ENCODE peak calls at places on chromosomes 1 and 21, in nine cellular contexts. One of them, this sample, is unnamed.

GRCh38 chr1:203629509-203630082 is 3.0 kb downstream of the ATP2B4 start:
- DNase-seq in A549: no peak
- DNase-seq in AG04449: no peak
- DNase-seq in uterus: peak
- DNase-seq in right lobe of liver: peak
- DNase-seq in fibroblast of lung: peak
- DNase-seq in progenitor cell of endocrine pancreas: peak
- DNase-seq in lower lobe of right lung: peak
- DNase-seq in GM10248: no peak
- DNase-seq in this sample: no peak

GRCh38 chr21:15514073-15514946 is 215.5 kb upstream of the USP25 start:
- DNase-seq in A549: no peak
- DNase-seq in AG04449: no peak
- DNase-seq in uterus: no peak
- DNase-seq in right lobe of liver: no peak
- DNase-seq in fibroblast of lung: no peak
- DNase-seq in progenitor cell of endocrine pancreas: no peak
- DNase-seq in lower lobe of right lung: no peak
- DNase-seq in GM10248: peak
- DNase-seq in this sample: peak

GRCh38 chr1:31376374-31377134 is 3.7 kb upstream of the FABP3 start:
- DNase-seq in A549: peak
- DNase-seq in AG04449: peak
- DNase-seq in uterus: no peak
- DNase-seq in right lobe of liver: no peak
- DNase-seq in fibroblast of lung: peak
- DNase-seq in progenitor cell of endocrine pancreas: no peak
- DNase-seq in lower lobe of right lung: no peak
- DNase-seq in GM10248: no peak
- DNase-seq in this sample: no peak

GRCh38 chr1:38730511-38731397 is 128.8 kb downstream of the RRAGC start:
- DNase-seq in A549: no peak
- DNase-seq in AG04449: no peak
- DNase-seq in uterus: no peak
- DNase-seq in right lobe of liver: no peak
- DNase-seq in fibroblast of lung: peak
- DNase-seq in progenitor cell of endocrine pancreas: no peak
- DNase-seq in lower lobe of right lung: no peak
- DNase-seq in GM10248: no peak
- DNase-seq in this sample: no peak

GRCh38 chr1:84300991-84301758 is at the start of gene SAMD13:
- DNase-seq in A549: peak
- DNase-seq in AG04449: no peak
- DNase-seq in uterus: peak
- DNase-seq in right lobe of liver: no peak
- DNase-seq in fibroblast of lung: peak
- DNase-seq in progenitor cell of endocrine pancreas: no peak
- DNase-seq in lower lobe of right lung: peak
- DNase-seq in GM10248: peak
- DNase-seq in this sample: peak

GRCh38 chr1:36207339-36207738 is 16.9 kb upstream of the THRAP3 start:
- DNase-seq in A549: peak
- DNase-seq in AG04449: no peak
- DNase-seq in uterus: peak
- DNase-seq in right lobe of liver: peak
- DNase-seq in fibroblast of lung: peak
- DNase-seq in progenitor cell of endocrine pancreas: no peak
- DNase-seq in lower lobe of right lung: peak
- DNase-seq in GM10248: peak
- DNase-seq in this sample: no peak

GRCh38 chr1:228903573-228904122 is 168.4 kb downstream of the RHOU start:
- DNase-seq in A549: no peak
- DNase-seq in AG04449: no peak
- DNase-seq in uterus: no peak
- DNase-seq in right lobe of liver: no peak
- DNase-seq in fibroblast of lung: peak
- DNase-seq in progenitor cell of endocrine pancreas: no peak
- DNase-seq in lower lobe of right lung: no peak
- DNase-seq in GM10248: no peak
- DNase-seq in this sample: no peak

GRCh38 chr1:113849072-113849471 is 22.4 kb downstream of the PTPN22 start:
- DNase-seq in A549: no peak
- DNase-seq in AG04449: no peak
- DNase-seq in uterus: no peak
- DNase-seq in right lobe of liver: no peak
- DNase-seq in fibroblast of lung: no peak
- DNase-seq in progenitor cell of endocrine pancreas: no peak
- DNase-seq in lower lobe of right lung: no peak
- DNase-seq in GM10248: no peak
- DNase-seq in this sample: no peak

GRCh38 chr1:64766385-64766784 is 21.5 kb downstream of the RAVER2 start:
- DNase-seq in A549: no peak
- DNase-seq in AG04449: no peak
- DNase-seq in uterus: no peak
- DNase-seq in right lobe of liver: no peak
- DNase-seq in fibroblast of lung: no peak
- DNase-seq in progenitor cell of endocrine pancreas: no peak
- DNase-seq in lower lobe of right lung: no peak
- DNase-seq in GM10248: no peak
- DNase-seq in this sample: no peak

GRCh38 chr1:220918285-220918951 is 39.2 kb downstream of the HLX start:
- DNase-seq in A549: no peak
- DNase-seq in AG04449: no peak
- DNase-seq in uterus: no peak
- DNase-seq in right lobe of liver: no peak
- DNase-seq in fibroblast of lung: no peak
- DNase-seq in progenitor cell of endocrine pancreas: no peak
- DNase-seq in lower lobe of right lung: no peak
- DNase-seq in GM10248: no peak
- DNase-seq in this sample: no peak

GRCh38 chr1:62271137-62271536 is 48.1 kb downstream of the KANK4 start:
- DNase-seq in A549: no peak
- DNase-seq in AG04449: no peak
- DNase-seq in uterus: no peak
- DNase-seq in right lobe of liver: no peak
- DNase-seq in fibroblast of lung: no peak
- DNase-seq in progenitor cell of endocrine pancreas: no peak
- DNase-seq in lower lobe of right lung: no peak
- DNase-seq in GM10248: no peak
- DNase-seq in this sample: no peak

GRCh38 chr1:5388622-5389021 is 603.6 kb downstream of the NPHP4 start:
- DNase-seq in A549: no peak
- DNase-seq in AG04449: no peak
- DNase-seq in uterus: no peak
- DNase-seq in right lobe of liver: no peak
- DNase-seq in fibroblast of lung: no peak
- DNase-seq in progenitor cell of endocrine pancreas: no peak
- DNase-seq in lower lobe of right lung: no peak
- DNase-seq in GM10248: no peak
- DNase-seq in this sample: no peak

GRCh38 chr1:100657876-100658715 is 61.4 kb upstream of the VCAM1 start:
- DNase-seq in A549: no peak
- DNase-seq in AG04449: no peak
- DNase-seq in uterus: no peak
- DNase-seq in right lobe of liver: no peak
- DNase-seq in fibroblast of lung: no peak
- DNase-seq in progenitor cell of endocrine pancreas: no peak
- DNase-seq in lower lobe of right lung: no peak
- DNase-seq in GM10248: no peak
- DNase-seq in this sample: no peak

GRCh38 chr1:155591770-155592169 is 18.2 kb upstream of the MSTO1 start:
- DNase-seq in A549: peak
- DNase-seq in AG04449: no peak
- DNase-seq in uterus: peak
- DNase-seq in right lobe of liver: no peak
- DNase-seq in fibroblast of lung: peak
- DNase-seq in progenitor cell of endocrine pancreas: no peak
- DNase-seq in lower lobe of right lung: no peak
- DNase-seq in GM10248: peak
- DNase-seq in this sample: peak

GRCh38 chr1:33692216-33693188 is 171.4 kb upstream of the HMGB4 start:
- DNase-seq in A549: no peak
- DNase-seq in AG04449: no peak
- DNase-seq in uterus: no peak
- DNase-seq in right lobe of liver: no peak
- DNase-seq in fibroblast of lung: no peak
- DNase-seq in progenitor cell of endocrine pancreas: no peak
- DNase-seq in lower lobe of right lung: no peak
- DNase-seq in GM10248: no peak
- DNase-seq in this sample: no peak

GRCh38 chr1:119515221-119515620 is 8.2 kb downstream of the HSD3B1 start:
- DNase-seq in A549: no peak
- DNase-seq in AG04449: no peak
- DNase-seq in uterus: no peak
- DNase-seq in right lobe of liver: no peak
- DNase-seq in fibroblast of lung: no peak
- DNase-seq in progenitor cell of endocrine pancreas: no peak
- DNase-seq in lower lobe of right lung: no peak
- DNase-seq in GM10248: no peak
- DNase-seq in this sample: no peak
- TF ChIP-seq CTCF in A549: no peak
- TF ChIP-seq CTCF in AG04449: no peak
- TF ChIP-seq CTCF in uterus: no peak
- TF ChIP-seq CTCF in right lobe of liver: no peak
- TF ChIP-seq CTCF in fibroblast of lung: no peak
- TF ChIP-seq CTCF in progenitor cell of endocrine pancreas: no peak
- TF ChIP-seq CTCF in lower lobe of right lung: no peak
- TF ChIP-seq CTCF in GM10248: no peak
- TF ChIP-seq CTCF in this sample: no peak

GRCh38 chr1:226545806-226546596 is 2.6 kb upstream of the STUM start:
- DNase-seq in A549: no peak
- DNase-seq in AG04449: no peak
- DNase-seq in uterus: peak
- DNase-seq in right lobe of liver: no peak
- DNase-seq in fibroblast of lung: no peak
- DNase-seq in progenitor cell of endocrine pancreas: no peak
- DNase-seq in lower lobe of right lung: no peak
- DNase-seq in GM10248: no peak
- DNase-seq in this sample: no peak

GRCh38 chr1:226549094-226549936 is 751 bp downstream of the STUM start:
- DNase-seq in A549: no peak
- DNase-seq in AG04449: no peak
- DNase-seq in uterus: no peak
- DNase-seq in right lobe of liver: no peak
- DNase-seq in fibroblast of lung: no peak
- DNase-seq in progenitor cell of endocrine pancreas: no peak
- DNase-seq in lower lobe of right lung: no peak
- DNase-seq in GM10248: peak
- DNase-seq in this sample: peak

GRCh38 chr1:226546926-226547325 is 1.6 kb upstream of the STUM start:
- DNase-seq in A549: no peak
- DNase-seq in AG04449: no peak
- DNase-seq in uterus: no peak
- DNase-seq in right lobe of liver: no peak
- DNase-seq in fibroblast of lung: no peak
- DNase-seq in progenitor cell of endocrine pancreas: no peak
- DNase-seq in lower lobe of right lung: no peak
- DNase-seq in GM10248: no peak
- DNase-seq in this sample: no peak

GRCh38 chr1:226548281-226549093 is at the start of gene STUM:
- DNase-seq in A549: no peak
- DNase-seq in AG04449: no peak
- DNase-seq in uterus: no peak
- DNase-seq in right lobe of liver: no peak
- DNase-seq in fibroblast of lung: peak
- DNase-seq in progenitor cell of endocrine pancreas: peak
- DNase-seq in lower lobe of right lung: no peak
- DNase-seq in GM10248: peak
- DNase-seq in this sample: peak

GRCh38 chr1:226547754-226548191 is 791 bp upstream of the STUM start:
- DNase-seq in A549: peak
- DNase-seq in AG04449: peak
- DNase-seq in uterus: peak
- DNase-seq in right lobe of liver: peak
- DNase-seq in fibroblast of lung: peak
- DNase-seq in progenitor cell of endocrine pancreas: peak
- DNase-seq in lower lobe of right lung: peak
- DNase-seq in GM10248: peak
- DNase-seq in this sample: peak
- TF ChIP-seq CTCF in A549: peak
- TF ChIP-seq CTCF in AG04449: peak
- TF ChIP-seq CTCF in uterus: peak
- TF ChIP-seq CTCF in right lobe of liver: peak
- TF ChIP-seq CTCF in fibroblast of lung: peak
- TF ChIP-seq CTCF in progenitor cell of endocrine pancreas: peak
- TF ChIP-seq CTCF in lower lobe of right lung: peak
- TF ChIP-seq CTCF in GM10248: peak
- TF ChIP-seq CTCF in this sample: peak

DNA sequence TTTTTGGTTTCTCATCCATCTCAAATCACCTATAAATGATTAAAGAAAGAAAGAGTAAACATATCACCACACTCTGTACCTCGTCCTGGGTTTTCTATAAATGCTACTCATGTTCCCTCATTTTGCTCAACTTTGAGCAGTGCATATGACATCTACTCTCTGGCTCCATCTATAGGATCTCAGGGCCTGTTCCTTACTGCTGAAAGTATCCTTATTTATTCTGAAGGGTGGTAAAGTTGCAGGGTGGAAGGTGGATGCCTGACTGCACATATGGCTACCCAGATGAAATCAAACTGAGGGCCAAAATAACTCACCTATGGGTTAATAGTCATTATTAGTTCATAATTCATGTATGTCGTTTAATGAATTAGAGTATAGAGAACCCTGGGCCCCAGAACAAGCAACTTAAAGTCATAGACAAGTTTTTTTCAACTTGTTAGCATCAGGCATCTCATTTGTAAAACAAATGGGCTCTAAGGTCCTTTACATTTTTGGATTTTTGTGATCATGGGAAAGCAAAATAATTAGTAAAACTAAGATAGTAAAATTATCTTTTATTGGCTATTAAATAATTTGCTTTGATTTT is 46.5 kb downstream of the NCF2 start:
- DNase-seq in A549: peak
- DNase-seq in AG04449: peak
- DNase-seq in uterus: no peak
- DNase-seq in right lobe of liver: no peak
- DNase-seq in fibroblast of lung: peak
- DNase-seq in progenitor cell of endocrine pancreas: no peak
- DNase-seq in lower lobe of right lung: no peak
- DNase-seq in GM10248: peak
- DNase-seq in this sample: no peak
- TF ChIP-seq CTCF in A549: peak
- TF ChIP-seq CTCF in AG04449: peak
- TF ChIP-seq CTCF in uterus: peak
- TF ChIP-seq CTCF in right lobe of liver: peak
- TF ChIP-seq CTCF in fibroblast of lung: peak
- TF ChIP-seq CTCF in progenitor cell of endocrine pancreas: peak
- TF ChIP-seq CTCF in lower lobe of right lung: peak
- TF ChIP-seq CTCF in GM10248: peak
- TF ChIP-seq CTCF in this sample: peak

DNA sequence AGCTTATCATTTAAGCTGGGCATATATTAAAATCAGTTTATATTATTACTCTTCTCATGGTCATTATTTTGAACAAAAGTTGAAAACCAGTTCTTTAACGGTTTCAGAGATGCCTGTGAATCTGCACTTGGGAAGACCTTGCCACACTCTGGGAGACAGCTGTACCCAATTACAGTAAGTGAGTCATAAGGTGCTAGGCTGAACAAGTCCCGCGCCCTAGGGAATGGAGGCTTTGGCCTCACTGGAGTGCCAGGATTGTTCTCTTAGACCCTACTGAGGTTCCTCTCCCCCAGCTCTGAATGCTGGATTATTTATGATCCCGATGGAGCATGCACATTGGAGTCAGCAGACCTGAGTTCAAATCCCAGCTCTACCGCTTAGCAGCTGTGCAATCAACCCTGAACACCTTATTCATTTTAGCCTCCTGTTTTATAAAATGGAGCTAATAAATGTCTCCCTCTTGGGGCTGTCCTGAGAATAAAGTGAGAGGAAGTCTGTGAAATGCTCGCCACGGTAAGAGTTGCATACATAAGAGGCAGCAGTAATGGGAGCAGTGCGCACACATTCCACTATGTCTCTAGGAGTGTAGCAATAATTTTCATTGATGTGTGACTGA is 266.2 kb downstream of the FOXD2 start:
- DNase-seq in A549: peak
- DNase-seq in AG04449: no peak
- DNase-seq in uterus: no peak
- DNase-seq in right lobe of liver: no peak
- DNase-seq in fibroblast of lung: peak
- DNase-seq in progenitor cell of endocrine pancreas: no peak
- DNase-seq in lower lobe of right lung: no peak
- DNase-seq in GM10248: no peak
- DNase-seq in this sample: no peak
- TF ChIP-seq CTCF in A549: no peak
- TF ChIP-seq CTCF in AG04449: no peak
- TF ChIP-seq CTCF in uterus: no peak
- TF ChIP-seq CTCF in right lobe of liver: no peak
- TF ChIP-seq CTCF in fibroblast of lung: peak
- TF ChIP-seq CTCF in progenitor cell of endocrine pancreas: peak
- TF ChIP-seq CTCF in lower lobe of right lung: peak
- TF ChIP-seq CTCF in GM10248: no peak
- TF ChIP-seq CTCF in this sample: no peak

This sample was measured in GM13977.